ENCODE peak calls at places on chromosomes 7 and 10, in ten cellular contexts. One of them, this sample, is unnamed.

GRCh38 chr10:123582084-123582989 is 83.8 kb upstream of the GPR26 start:
- DNase-seq in prostate gland: peak
- DNase-seq in GM12891: peak
- DNase-seq in stomach: peak
- DNase-seq in esophagus muscularis mucosa: peak
- DNase-seq in sigmoid colon: peak
- DNase-seq in vagina: peak
- DNase-seq in HL-60: peak
- DNase-seq in GM12892: peak
- DNase-seq in GM23338: peak
- DNase-seq in this sample: peak

GRCh38 chr10:77391605-77392235 is 245.9 kb downstream of the KCNMA1 start:
- DNase-seq in GM23338: peak
- DNase-seq in GM12892: no peak
- DNase-seq in prostate gland: peak
- DNase-seq in sigmoid colon: peak
- DNase-seq in stomach: peak
- DNase-seq in esophagus muscularis mucosa: no peak
- DNase-seq in HL-60: peak
- DNase-seq in vagina: no peak
- DNase-seq in GM12891: no peak
- DNase-seq in this sample: peak

GRCh38 chr10:23171232-23171876 is 20.8 kb upstream of the PTF1A start:
- DNase-seq in vagina: no peak
- DNase-seq in prostate gland: no peak
- DNase-seq in stomach: no peak
- DNase-seq in GM23338: peak
- DNase-seq in GM12892: no peak
- DNase-seq in HL-60: no peak
- DNase-seq in sigmoid colon: no peak
- DNase-seq in GM12891: no peak
- DNase-seq in esophagus muscularis mucosa: no peak
- DNase-seq in this sample: no peak

GRCh38 chr10:18793951-18794350 is 134.7 kb downstream of the ARL5B start:
- DNase-seq in sigmoid colon: no peak
- DNase-seq in esophagus muscularis mucosa: no peak
- DNase-seq in vagina: no peak
- DNase-seq in HL-60: no peak
- DNase-seq in GM12892: no peak
- DNase-seq in prostate gland: no peak
- DNase-seq in GM12891: no peak
- DNase-seq in GM23338: peak
- DNase-seq in stomach: no peak
- DNase-seq in this sample: no peak

GRCh38 chr7:94632338-94633024 is 23.5 kb downstream of the SGCE start:
- DNase-seq in sigmoid colon: no peak
- DNase-seq in stomach: no peak
- DNase-seq in prostate gland: no peak
- DNase-seq in esophagus muscularis mucosa: no peak
- DNase-seq in HL-60: no peak
- DNase-seq in GM23338: peak
- DNase-seq in GM12892: no peak
- DNase-seq in GM12891: no peak
- DNase-seq in vagina: no peak
- DNase-seq in this sample: no peak

GRCh38 chr10:115657161-115657850 is 564.1 kb downstream of the ATRNL1 start:
- DNase-seq in esophagus muscularis mucosa: no peak
- DNase-seq in GM12891: no peak
- DNase-seq in prostate gland: no peak
- DNase-seq in sigmoid colon: no peak
- DNase-seq in GM23338: no peak
- DNase-seq in GM12892: no peak
- DNase-seq in stomach: no peak
- DNase-seq in vagina: no peak
- DNase-seq in HL-60: no peak
- DNase-seq in this sample: no peak

GRCh38 chr10:6039711-6040110 is 22.5 kb downstream of the IL2RA start:
- DNase-seq in HL-60: no peak
- DNase-seq in GM12891: no peak
- DNase-seq in GM23338: no peak
- DNase-seq in esophagus muscularis mucosa: peak
- DNase-seq in stomach: no peak
- DNase-seq in sigmoid colon: no peak
- DNase-seq in prostate gland: no peak
- DNase-seq in GM12892: no peak
- DNase-seq in vagina: peak
- DNase-seq in this sample: no peak

GRCh38 chr7:69228212-69228811 is 370.0 kb upstream of the AUTS2 start:
- DNase-seq in sigmoid colon: no peak
- DNase-seq in GM12891: no peak
- DNase-seq in stomach: no peak
- DNase-seq in GM12892: no peak
- DNase-seq in GM23338: no peak
- DNase-seq in esophagus muscularis mucosa: no peak
- DNase-seq in HL-60: no peak
- DNase-seq in prostate gland: no peak
- DNase-seq in vagina: no peak
- DNase-seq in this sample: no peak

GRCh38 chr10:133034092-133034491 is 53.6 kb upstream of the ADGRA1 start:
- DNase-seq in vagina: no peak
- DNase-seq in prostate gland: no peak
- DNase-seq in sigmoid colon: no peak
- DNase-seq in esophagus muscularis mucosa: no peak
- DNase-seq in GM12892: no peak
- DNase-seq in GM12891: no peak
- DNase-seq in stomach: no peak
- DNase-seq in HL-60: no peak
- DNase-seq in GM23338: no peak
- DNase-seq in this sample: no peak

GRCh38 chr7:41792099-41792498 is 89.2 kb upstream of the INHBA start:
- DNase-seq in sigmoid colon: no peak
- DNase-seq in GM12892: no peak
- DNase-seq in vagina: no peak
- DNase-seq in GM12891: no peak
- DNase-seq in GM23338: no peak
- DNase-seq in stomach: no peak
- DNase-seq in HL-60: no peak
- DNase-seq in prostate gland: no peak
- DNase-seq in esophagus muscularis mucosa: no peak
- DNase-seq in this sample: no peak

GRCh38 chr7:99146979-99147378 is 3.1 kb upstream of the SMURF1 start:
- DNase-seq in GM23338: no peak
- DNase-seq in vagina: no peak
- DNase-seq in prostate gland: no peak
- DNase-seq in sigmoid colon: no peak
- DNase-seq in stomach: no peak
- DNase-seq in HL-60: no peak
- DNase-seq in esophagus muscularis mucosa: no peak
- DNase-seq in GM12891: no peak
- DNase-seq in GM12892: no peak
- DNase-seq in this sample: no peak

GRCh38 chr7:158910254-158911053 is 54.1 kb downstream of the DYNC2I1 start:
- DNase-seq in HL-60: no peak
- DNase-seq in GM12892: no peak
- DNase-seq in vagina: no peak
- DNase-seq in GM12891: no peak
- DNase-seq in esophagus muscularis mucosa: no peak
- DNase-seq in prostate gland: no peak
- DNase-seq in stomach: no peak
- DNase-seq in sigmoid colon: no peak
- DNase-seq in GM23338: peak
- DNase-seq in this sample: no peak

GRCh38 chr10:34802692-34803091 is 12.4 kb downstream of the PARD3 start:
- DNase-seq in stomach: no peak
- DNase-seq in prostate gland: no peak
- DNase-seq in esophagus muscularis mucosa: no peak
- DNase-seq in GM12891: no peak
- DNase-seq in sigmoid colon: no peak
- DNase-seq in HL-60: no peak
- DNase-seq in GM23338: no peak
- DNase-seq in GM12892: no peak
- DNase-seq in vagina: no peak
- DNase-seq in this sample: no peak

GRCh38 chr10:13271552-13272163 is 28.2 kb downstream of the PHYH start:
- DNase-seq in vagina: no peak
- DNase-seq in sigmoid colon: no peak
- DNase-seq in GM12892: peak
- DNase-seq in stomach: peak
- DNase-seq in esophagus muscularis mucosa: no peak
- DNase-seq in GM23338: peak
- DNase-seq in prostate gland: no peak
- DNase-seq in GM12891: peak
- DNase-seq in HL-60: no peak
- DNase-seq in this sample: peak

GRCh38 chr10:30736685-30737232 is 107.2 kb upstream of the LYZL2 start:
- DNase-seq in GM12892: peak
- DNase-seq in sigmoid colon: peak
- DNase-seq in vagina: no peak
- DNase-seq in stomach: peak
- DNase-seq in GM12891: peak
- DNase-seq in prostate gland: no peak
- DNase-seq in HL-60: peak
- DNase-seq in GM23338: no peak
- DNase-seq in esophagus muscularis mucosa: no peak
- DNase-seq in this sample: peak
- TF ChIP-seq POLR2AphosphoS5 in GM12892: no peak
- TF ChIP-seq POLR2AphosphoS5 in sigmoid colon: peak
- TF ChIP-seq POLR2AphosphoS5 in vagina: no peak
- TF ChIP-seq POLR2AphosphoS5 in stomach: peak
- TF ChIP-seq POLR2AphosphoS5 in GM12891: no peak
- TF ChIP-seq POLR2AphosphoS5 in prostate gland: no peak
- TF ChIP-seq POLR2AphosphoS5 in HL-60: no peak
- TF ChIP-seq POLR2AphosphoS5 in GM23338: no peak
- TF ChIP-seq POLR2AphosphoS5 in esophagus muscularis mucosa: peak
- TF ChIP-seq POLR2AphosphoS5 in this sample: peak

GRCh38 chr7:33062782-33063443 is 337 bp upstream of the NT5C3A start:
- DNase-seq in HL-60: peak
- DNase-seq in esophagus muscularis mucosa: peak
- DNase-seq in sigmoid colon: peak
- DNase-seq in GM12891: peak
- DNase-seq in vagina: no peak
- DNase-seq in prostate gland: peak
- DNase-seq in GM12892: peak
- DNase-seq in GM23338: peak
- DNase-seq in stomach: peak
- DNase-seq in this sample: peak
- TF ChIP-seq POLR2AphosphoS5 in HL-60: no peak
- TF ChIP-seq POLR2AphosphoS5 in esophagus muscularis mucosa: peak
- TF ChIP-seq POLR2AphosphoS5 in sigmoid colon: peak
- TF ChIP-seq POLR2AphosphoS5 in GM12891: no peak
- TF ChIP-seq POLR2AphosphoS5 in vagina: peak
- TF ChIP-seq POLR2AphosphoS5 in prostate gland: peak
- TF ChIP-seq POLR2AphosphoS5 in GM12892: no peak
- TF ChIP-seq POLR2AphosphoS5 in GM23338: peak
- TF ChIP-seq POLR2AphosphoS5 in stomach: peak
- TF ChIP-seq POLR2AphosphoS5 in this sample: peak

DNA sequence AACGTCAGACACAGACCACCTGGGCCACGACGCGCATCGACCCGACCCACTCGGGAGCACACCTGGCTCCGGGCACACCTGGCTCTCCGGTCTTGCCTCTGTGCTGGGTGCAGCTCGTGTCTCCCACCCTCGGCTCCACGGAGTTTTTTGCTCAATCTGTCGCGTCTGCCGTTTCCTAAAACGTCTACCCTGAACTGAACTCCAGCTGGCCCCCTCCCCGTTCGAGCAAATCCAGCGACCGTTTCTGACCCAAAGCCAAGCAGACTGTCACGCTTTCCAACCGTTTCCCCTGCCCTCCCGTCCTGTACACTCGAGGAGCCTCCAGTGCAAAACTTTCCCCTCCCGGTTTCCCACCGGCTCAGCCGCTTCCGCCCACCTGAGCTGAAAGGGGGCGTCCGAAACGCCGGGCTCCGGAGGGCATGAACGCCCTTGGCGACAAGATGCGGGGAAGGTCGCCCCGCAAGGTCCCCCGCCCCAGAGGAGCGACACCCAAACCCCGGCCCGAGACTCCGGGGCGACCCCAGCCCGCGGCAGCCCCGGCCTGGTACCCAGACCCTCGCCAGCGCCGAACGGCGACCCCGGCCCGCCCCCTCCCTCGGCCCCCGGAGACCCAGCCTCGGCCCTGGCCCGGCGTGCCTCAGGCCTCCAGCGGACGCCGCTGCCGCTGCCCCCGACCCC is 591 bp downstream of the CYTH3 start:
- DNase-seq in stomach: peak
- DNase-seq in HL-60: peak
- DNase-seq in prostate gland: no peak
- DNase-seq in esophagus muscularis mucosa: no peak
- DNase-seq in GM12892: peak
- DNase-seq in GM23338: no peak
- DNase-seq in sigmoid colon: peak
- DNase-seq in GM12891: no peak
- DNase-seq in vagina: no peak
- DNase-seq in this sample: peak
- TF ChIP-seq POLR2AphosphoS5 in stomach: no peak
- TF ChIP-seq POLR2AphosphoS5 in HL-60: no peak
- TF ChIP-seq POLR2AphosphoS5 in prostate gland: no peak
- TF ChIP-seq POLR2AphosphoS5 in esophagus muscularis mucosa: no peak
- TF ChIP-seq POLR2AphosphoS5 in GM12892: no peak
- TF ChIP-seq POLR2AphosphoS5 in GM23338: no peak
- TF ChIP-seq POLR2AphosphoS5 in sigmoid colon: no peak
- TF ChIP-seq POLR2AphosphoS5 in GM12891: no peak
- TF ChIP-seq POLR2AphosphoS5 in vagina: peak
- TF ChIP-seq POLR2AphosphoS5 in this sample: no peak

GRCh38 chr10:21290499-21291160 is 234.9 kb downstream of the SKIDA1 start:
- DNase-seq in prostate gland: no peak
- DNase-seq in esophagus muscularis mucosa: no peak
- DNase-seq in sigmoid colon: no peak
- DNase-seq in stomach: no peak
- DNase-seq in GM12892: no peak
- DNase-seq in GM23338: no peak
- DNase-seq in HL-60: no peak
- DNase-seq in GM12891: no peak
- DNase-seq in vagina: no peak
- DNase-seq in this sample: no peak

GRCh38 chr10:21297525-21298383 is 227.7 kb downstream of the SKIDA1 start:
- DNase-seq in sigmoid colon: no peak
- DNase-seq in GM12891: no peak
- DNase-seq in stomach: no peak
- DNase-seq in GM12892: no peak
- DNase-seq in esophagus muscularis mucosa: no peak
- DNase-seq in GM23338: no peak
- DNase-seq in prostate gland: no peak
- DNase-seq in HL-60: no peak
- DNase-seq in vagina: no peak
- DNase-seq in this sample: no peak

GRCh38 chr10:21296575-21297355 is 228.7 kb downstream of the SKIDA1 start:
- DNase-seq in vagina: no peak
- DNase-seq in sigmoid colon: peak
- DNase-seq in GM23338: no peak
- DNase-seq in esophagus muscularis mucosa: no peak
- DNase-seq in HL-60: no peak
- DNase-seq in prostate gland: no peak
- DNase-seq in GM12891: no peak
- DNase-seq in stomach: no peak
- DNase-seq in GM12892: no peak
- DNase-seq in this sample: no peak

GRCh38 chr10:21293518-21294356 is 231.7 kb downstream of the SKIDA1 start:
- DNase-seq in GM12892: no peak
- DNase-seq in stomach: no peak
- DNase-seq in GM12891: no peak
- DNase-seq in HL-60: no peak
- DNase-seq in vagina: no peak
- DNase-seq in esophagus muscularis mucosa: no peak
- DNase-seq in sigmoid colon: no peak
- DNase-seq in GM23338: no peak
- DNase-seq in prostate gland: no peak
- DNase-seq in this sample: no peak

GRCh38 chr10:21292763-21293517 is 232.5 kb downstream of the SKIDA1 start:
- DNase-seq in HL-60: no peak
- DNase-seq in vagina: no peak
- DNase-seq in prostate gland: peak
- DNase-seq in GM12891: no peak
- DNase-seq in GM12892: no peak
- DNase-seq in esophagus muscularis mucosa: no peak
- DNase-seq in GM23338: peak
- DNase-seq in sigmoid colon: peak
- DNase-seq in stomach: no peak
- DNase-seq in this sample: peak
- TF ChIP-seq POLR2AphosphoS5 in HL-60: no peak
- TF ChIP-seq POLR2AphosphoS5 in vagina: no peak
- TF ChIP-seq POLR2AphosphoS5 in prostate gland: peak
- TF ChIP-seq POLR2AphosphoS5 in GM12891: no peak
- TF ChIP-seq POLR2AphosphoS5 in GM12892: no peak
- TF ChIP-seq POLR2AphosphoS5 in esophagus muscularis mucosa: peak
- TF ChIP-seq POLR2AphosphoS5 in GM23338: no peak
- TF ChIP-seq POLR2AphosphoS5 in sigmoid colon: peak
- TF ChIP-seq POLR2AphosphoS5 in stomach: no peak
- TF ChIP-seq POLR2AphosphoS5 in this sample: peak

This sample was measured in transverse colon.